ENCODE peak calls at places on chromosomes 6 and 20, in eight cellular contexts. V is activated T-cell treated with anti-CD3 and anti-CD28 coated beads for 1 hour, U is transverse colon, D is NCI-H1694, W is NCI-H1105 treated with DMSO at 0.1 percent for 48 hours, S is retina, N is fibroblast of pulmonary artery, Q is Daoy. G is an unnamed sample.

GRCh38 chr6:156877126-156877863 is 100.1 kb downstream of the ARID1B start:
- DNase-seq in V (no peak), U (no peak), D (no peak), W (no peak), S (no peak), N (no peak), Q (no peak), G (no peak)

GRCh38 chr20:7459123-7459522 is 481.1 kb downstream of the HAO1 start:
- DNase-seq in V (no peak), U (no peak), D (no peak), W (peak), S (no peak), N (peak), Q (no peak), G (no peak)

GRCh38 chr20:34164569-34164968 is 52.5 kb upstream of the EIF2S2 start:
- DNase-seq in V (no peak), U (no peak), D (no peak), W (no peak), S (no peak), N (no peak), Q (no peak), G (no peak)

GRCh38 chr6:167268683-167269280 is 22.3 kb upstream of the UNC93A start:
- DNase-seq in V (no peak), U (no peak), D (no peak), W (no peak), S (no peak), N (no peak), Q (no peak), G (no peak)

GRCh38 chr20:61120595-61121515 is 131.2 kb upstream of the CDH4 start:
- DNase-seq in V (peak), U (no peak), D (no peak), W (peak), S (peak), N (peak), Q (peak), G (no peak)

GRCh38 chr20:16619953-16620352 is 46.7 kb upstream of the KIF16B start:
- DNase-seq in V (no peak), U (no peak), D (no peak), W (no peak), S (no peak), N (no peak), Q (no peak), G (no peak)

GRCh38 chr6:149271348-149272340 is 45.9 kb upstream of the TAB2 start:
- DNase-seq in V (peak), U (peak), D (no peak), W (no peak), S (no peak), N (peak), Q (no peak), G (no peak)

GRCh38 chr6:134201716-134202115 is 116.2 kb downstream of the SGK1 start:
- DNase-seq in V (no peak), U (no peak), D (no peak), W (no peak), S (no peak), N (peak), Q (no peak), G (no peak)

GRCh38 chr6:136952714-136953260 is 30.7 kb downstream of the SLC35D3 start:
- DNase-seq in V (no peak), U (no peak), D (no peak), W (peak), S (no peak), N (no peak), Q (peak), G (no peak)

GRCh38 chr6:160992323-160993314 is 1.1 kb downstream of the MAP3K4 start:
- DNase-seq in V (no peak), U (peak), D (peak), W (peak), S (peak), N (peak), Q (peak), G (peak)

GRCh38 chr6:26388014-26388413 is 5.1 kb downstream of the BTN2A2 start:
- DNase-seq in V (no peak), U (no peak), D (no peak), W (no peak), S (no peak), N (no peak), Q (peak), G (no peak)

GRCh38 chr6:84403545-84403944 is 176.1 kb upstream of the CEP162 start:
- DNase-seq in V (no peak), U (no peak), D (no peak), W (no peak), S (no peak), N (no peak), Q (no peak), G (no peak)

GRCh38 chr6:32153835-32154513 is at the start of gene PPT2:
- DNase-seq in V (peak), U (peak), D (peak), W (peak), S (peak), N (peak), Q (peak), G (peak)

GRCh38 chr6:21604081-21604480 is 10.5 kb downstream of the SOX4 start:
- DNase-seq in V (no peak), U (no peak), D (no peak), W (no peak), S (no peak), N (no peak), Q (no peak), G (no peak)

GRCh38 chr6:162719528-162719927 is 8.0 kb downstream of the PRKN start:
- DNase-seq in V (no peak), U (no peak), D (no peak), W (no peak), S (no peak), N (no peak), Q (no peak), G (no peak)

GRCh38 chr6:136415351-136416005 is 125.8 kb upstream of the BCLAF1 start:
- DNase-seq in V (no peak), U (no peak), D (no peak), W (no peak), S (no peak), N (peak), Q (no peak), G (no peak)

GRCh38 chr6:3726421-3726820 is 25.1 kb downstream of the PXDC1 start:
- DNase-seq in V (no peak), U (no peak), D (no peak), W (no peak), S (no peak), N (no peak), Q (no peak), G (no peak)

GRCh38 chr6:18308070-18308735 is 43.9 kb upstream of the DEK start:
- DNase-seq in V (no peak), U (no peak), D (no peak), W (no peak), S (no peak), N (peak), Q (no peak), G (no peak)

GRCh38 chr6:15249371-15250019 is 3.6 kb downstream of the JARID2 start:
- DNase-seq in V (no peak), U (no peak), D (no peak), W (no peak), S (no peak), N (no peak), Q (no peak), G (no peak)

GRCh38 chr6:112800439-112800838 is 453.3 kb downstream of the RFPL4B start:
- DNase-seq in V (no peak), U (no peak), D (no peak), W (no peak), S (no peak), N (no peak), Q (no peak), G (no peak)

GRCh38 chr6:143652840-143653239 is 24.9 kb upstream of the PHACTR2 start:
- DNase-seq in V (no peak), U (peak), D (no peak), W (peak), S (no peak), N (no peak), Q (no peak), G (no peak)

GRCh38 chr6:154805288-154805911 is 72.2 kb downstream of the SCAF8 start:
- DNase-seq in V (no peak), U (no peak), D (no peak), W (peak), S (no peak), N (peak), Q (peak), G (no peak)

GRCh38 chr6:117783280-117783679 is 108.0 kb downstream of the NUS1 start:
- DNase-seq in V (no peak), U (no peak), D (no peak), W (no peak), S (no peak), N (no peak), Q (no peak), G (peak)

GRCh38 chr6:138540468-138540867 is 41.2 kb upstream of the NHSL1 start:
- DNase-seq in V (no peak), U (no peak), D (no peak), W (no peak), S (no peak), N (peak), Q (no peak), G (no peak)

GRCh38 chr6:33019358-33019757 is 10.0 kb upstream of the HLA-DOA start:
- DNase-seq in V (no peak), U (no peak), D (no peak), W (no peak), S (no peak), N (no peak), Q (no peak), G (no peak)

GRCh38 chr6:3193102-3193837 is 34.2 kb downstream of the TUBB2B start:
- DNase-seq in V (no peak), U (no peak), D (no peak), W (no peak), S (peak), N (no peak), Q (no peak), G (peak)

GRCh38 chr6:63643862-63644261 is 8.3 kb downstream of the PHF3 start:
- DNase-seq in V (no peak), U (no peak), D (no peak), W (no peak), S (no peak), N (peak), Q (no peak), G (no peak)

GRCh38 chr6:23584134-23584763 is 541.8 kb upstream of the NRSN1 start:
- DNase-seq in V (no peak), U (peak), D (no peak), W (no peak), S (no peak), N (peak), Q (no peak), G (no peak)

GRCh38 chr6:125804264-125804663 is 13.5 kb downstream of the NCOA7 start:
- DNase-seq in V (no peak), U (no peak), D (no peak), W (no peak), S (no peak), N (no peak), Q (no peak), G (no peak)

GRCh38 chr20:50645253-50646068 is 45.9 kb downstream of the RIPOR3 start:
- DNase-seq in V (no peak), U (peak), D (no peak), W (no peak), S (no peak), N (peak), Q (peak), G (no peak)

GRCh38 chr6:11712760-11713159 is 65.8 kb downstream of the ADTRP start:
- DNase-seq in V (no peak), U (peak), D (no peak), W (no peak), S (no peak), N (peak), Q (peak), G (no peak)

GRCh38 chr6:44561062-44561591 is 173.6 kb downstream of the CDC5L start:
- DNase-seq in V (no peak), U (no peak), D (no peak), W (no peak), S (peak), N (no peak), Q (peak), G (no peak)

GRCh38 chr6:140078552-140079126 is 704.2 kb upstream of the CITED2 start:
- DNase-seq in V (no peak), U (no peak), D (no peak), W (no peak), S (no peak), N (peak), Q (peak), G (no peak)